ENCODE peak calls at places on chromosomes 6 and 20, in five cellular contexts. One of them, this sample, is unnamed.
A peak's percentile ranks its signal among the peaks of the same experiment; 100 is the strongest.

GRCh38 chr20:17617212-17617867 is 47.5 kb downstream of the DSTN start:
- DNase-seq in AG10803: peak; percentile 21
- DNase-seq in AG09309: no peak
- DNase-seq in cardiac muscle cell: peak; percentile 48
- DNase-seq in NB4: peak; percentile 71
- DNase-seq in this sample: peak; percentile 31

GRCh38 chr20:64109831-64110391 is 2.5 kb upstream of the NPBWR2 start:
- DNase-seq in AG09309: no peak
- DNase-seq in NB4: no peak
- DNase-seq in AG10803: no peak
- DNase-seq in cardiac muscle cell: no peak
- DNase-seq in this sample: no peak

GRCh38 chr6:140500864-140501263 is 1126.4 kb upstream of the CITED2 start:
- DNase-seq in cardiac muscle cell: no peak
- DNase-seq in AG09309: no peak
- DNase-seq in NB4: no peak
- DNase-seq in AG10803: no peak
- DNase-seq in this sample: no peak

GRCh38 chr6:166413491-166413951 is 30.8 kb upstream of the MPC1 start:
- DNase-seq in AG09309: no peak
- DNase-seq in AG10803: no peak
- DNase-seq in cardiac muscle cell: no peak
- DNase-seq in NB4: no peak
- DNase-seq in this sample: no peak

GRCh38 chr20:20214757-20215275 is 153.1 kb upstream of the INSM1 start:
- DNase-seq in cardiac muscle cell: no peak
- DNase-seq in NB4: no peak
- DNase-seq in AG09309: no peak
- DNase-seq in AG10803: no peak
- DNase-seq in this sample: no peak

GRCh38 chr6:15444081-15444731 is 198.3 kb downstream of the JARID2 start:
- DNase-seq in AG09309: no peak
- DNase-seq in cardiac muscle cell: no peak
- DNase-seq in AG10803: no peak
- DNase-seq in NB4: no peak
- DNase-seq in this sample: no peak

GRCh38 chr20:19903168-19903676 is 113.9 kb upstream of the NAA20 start:
- DNase-seq in AG10803: peak; percentile 28
- DNase-seq in cardiac muscle cell: peak; percentile 65
- DNase-seq in AG09309: no peak
- DNase-seq in NB4: peak; percentile 90
- DNase-seq in this sample: no peak

GRCh38 chr6:169337881-169338445 is 84.3 kb upstream of the THBS2 start:
- DNase-seq in cardiac muscle cell: no peak
- DNase-seq in NB4: no peak
- DNase-seq in AG09309: no peak
- DNase-seq in AG10803: peak; percentile 84
- DNase-seq in this sample: peak; percentile 63

GRCh38 chr6:48109902-48110301 is 1.1 kb downstream of the PTCHD4 start:
- DNase-seq in AG09309: no peak
- DNase-seq in cardiac muscle cell: no peak
- DNase-seq in NB4: no peak
- DNase-seq in AG10803: no peak
- DNase-seq in this sample: peak; percentile 15

GRCh38 chr6:53878808-53879207 is 84.0 kb downstream of the LRRC1 start:
- DNase-seq in AG10803: no peak
- DNase-seq in cardiac muscle cell: no peak
- DNase-seq in NB4: no peak
- DNase-seq in AG09309: no peak
- DNase-seq in this sample: no peak

GRCh38 chr6:146312606-146313005 is 231.0 kb upstream of the RAB32 start:
- DNase-seq in AG09309: no peak
- DNase-seq in cardiac muscle cell: no peak
- DNase-seq in NB4: no peak
- DNase-seq in AG10803: peak; percentile 12
- DNase-seq in this sample: no peak

GRCh38 chr6:13453771-13454251 is 33.6 kb downstream of the GFOD1 start:
- DNase-seq in NB4: no peak
- DNase-seq in cardiac muscle cell: peak; percentile 32
- DNase-seq in AG09309: no peak
- DNase-seq in AG10803: no peak
- DNase-seq in this sample: peak; percentile 16

GRCh38 chr6:47004458-47004857 is 37.7 kb downstream of the ADGRF1 start:
- DNase-seq in NB4: peak; percentile 6
- DNase-seq in cardiac muscle cell: peak; percentile 31
- DNase-seq in AG10803: no peak
- DNase-seq in AG09309: no peak
- DNase-seq in this sample: peak; percentile 21

GRCh38 chr20:41185013-41185757 is 47.8 kb downstream of the PLCG1 start:
- DNase-seq in AG10803: no peak
- DNase-seq in cardiac muscle cell: no peak
- DNase-seq in AG09309: no peak
- DNase-seq in NB4: no peak
- DNase-seq in this sample: no peak

GRCh38 chr20:16539280-16539679 is 34.0 kb downstream of the KIF16B start:
- DNase-seq in AG10803: no peak
- DNase-seq in AG09309: no peak
- DNase-seq in NB4: no peak
- DNase-seq in cardiac muscle cell: peak; percentile 30
- DNase-seq in this sample: no peak

GRCh38 chr6:50091641-50092040 is 41.9 kb upstream of the DEFB112 start:
- DNase-seq in AG10803: peak; percentile 67
- DNase-seq in AG09309: no peak
- DNase-seq in cardiac muscle cell: no peak
- DNase-seq in NB4: no peak
- DNase-seq in this sample: no peak

GRCh38 chr6:157605484-157605883 is 217.6 kb upstream of the SNX9 start:
- DNase-seq in AG09309: no peak
- DNase-seq in cardiac muscle cell: no peak
- DNase-seq in AG10803: no peak
- DNase-seq in NB4: no peak
- DNase-seq in this sample: no peak

GRCh38 chr6:52076791-52077179 is 10.6 kb downstream of the PKHD1 start:
- DNase-seq in cardiac muscle cell: no peak
- DNase-seq in NB4: no peak
- DNase-seq in AG09309: no peak
- DNase-seq in AG10803: no peak
- DNase-seq in this sample: no peak

GRCh38 chr6:33075568-33076405 is at the start of gene HLA-DPB1:
- DNase-seq in cardiac muscle cell: peak; percentile 75
- DNase-seq in AG09309: peak; percentile 4
- DNase-seq in NB4: peak; percentile 56
- DNase-seq in AG10803: peak; percentile 48
- DNase-seq in this sample: peak; percentile 54

GRCh38 chr6:74057326-74057725 is 361.3 kb downstream of the CD109 start:
- DNase-seq in cardiac muscle cell: no peak
- DNase-seq in AG10803: no peak
- DNase-seq in NB4: no peak
- DNase-seq in AG09309: no peak
- DNase-seq in this sample: peak; percentile 35

GRCh38 chr20:57928181-57928967 is 218.6 kb upstream of the PMEPA1 start:
- DNase-seq in AG09309: peak; percentile 41
- DNase-seq in NB4: no peak
- DNase-seq in AG10803: peak; percentile 80
- DNase-seq in cardiac muscle cell: peak; percentile 5
- DNase-seq in this sample: no peak

GRCh38 chr6:17066610-17067009 is 35.2 kb upstream of the STMND1 start:
- DNase-seq in AG09309: no peak
- DNase-seq in cardiac muscle cell: no peak
- DNase-seq in AG10803: no peak
- DNase-seq in NB4: no peak
- DNase-seq in this sample: no peak

GRCh38 chr20:49936153-49937022 is at the start of gene RNF114:
- DNase-seq in NB4: peak; percentile 93
- DNase-seq in AG09309: peak; percentile 52
- DNase-seq in AG10803: peak; percentile 85
- DNase-seq in cardiac muscle cell: peak; percentile 94
- DNase-seq in this sample: peak; percentile 93

GRCh38 chr6:45710304-45710821 is 305.3 kb downstream of the CLIC5 start:
- DNase-seq in cardiac muscle cell: peak; percentile 39
- DNase-seq in NB4: peak; percentile 83
- DNase-seq in AG09309: no peak
- DNase-seq in AG10803: peak; percentile 16
- DNase-seq in this sample: peak; percentile 51

GRCh38 chr6:144190593-144190992 is 40.3 kb downstream of the STX11 start:
- DNase-seq in AG10803: peak; percentile 59
- DNase-seq in NB4: no peak
- DNase-seq in AG09309: no peak
- DNase-seq in cardiac muscle cell: peak; percentile 74
- DNase-seq in this sample: peak; percentile 87

GRCh38 chr6:1131285-1132079 is 180.4 kb upstream of the FOXQ1 start:
- DNase-seq in NB4: no peak
- DNase-seq in AG09309: peak; percentile 88
- DNase-seq in AG10803: peak; percentile 92
- DNase-seq in cardiac muscle cell: peak; percentile 2
- DNase-seq in this sample: peak; percentile 70

GRCh38 chr6:44304282-44305199 is 8.6 kb downstream of the AARS2 start:
- DNase-seq in AG10803: peak; percentile 45
- DNase-seq in cardiac muscle cell: peak; percentile 49
- DNase-seq in AG09309: no peak
- DNase-seq in NB4: peak; percentile 71
- DNase-seq in this sample: peak; percentile 28

GRCh38 chr6:4259391-4259790 is 124.0 kb upstream of the ECI2 start:
- DNase-seq in AG10803: no peak
- DNase-seq in AG09309: no peak
- DNase-seq in NB4: no peak
- DNase-seq in cardiac muscle cell: no peak
- DNase-seq in this sample: no peak

GRCh38 chr20:23909390-23909789 is 29.8 kb upstream of the CST5 start:
- DNase-seq in AG10803: no peak
- DNase-seq in cardiac muscle cell: no peak
- DNase-seq in NB4: no peak
- DNase-seq in AG09309: no peak
- DNase-seq in this sample: no peak

GRCh38 chr6:140441256-140441655 is 1066.8 kb upstream of the CITED2 start:
- DNase-seq in AG09309: no peak
- DNase-seq in NB4: peak; percentile 55
- DNase-seq in AG10803: peak; percentile 94
- DNase-seq in cardiac muscle cell: peak; percentile 71
- DNase-seq in this sample: peak; percentile 41

GRCh38 chr20:1827974-1828785 is 67.0 kb upstream of the SIRPA start:
- DNase-seq in AG09309: no peak
- DNase-seq in cardiac muscle cell: peak; percentile 61
- DNase-seq in AG10803: no peak
- DNase-seq in NB4: no peak
- DNase-seq in this sample: peak; percentile 32

GRCh38 chr6:104625536-104625935 is 234.2 kb downstream of the HACE1 start:
- DNase-seq in AG09309: peak; percentile 49
- DNase-seq in AG10803: peak; percentile 78
- DNase-seq in NB4: no peak
- DNase-seq in cardiac muscle cell: peak; percentile 67
- DNase-seq in this sample: peak; percentile 37

GRCh38 chr6:136989591-136990578 is 54.9 kb downstream of the IL20RA start:
- DNase-seq in AG09309: no peak
- DNase-seq in AG10803: no peak
- DNase-seq in NB4: no peak
- DNase-seq in cardiac muscle cell: no peak
- DNase-seq in this sample: no peak

GRCh38 chr6:7085911-7086310 is 21.9 kb upstream of the RREB1 start:
- DNase-seq in NB4: peak; percentile 36
- DNase-seq in cardiac muscle cell: peak; percentile 8
- DNase-seq in AG09309: no peak
- DNase-seq in AG10803: peak; percentile 21
- DNase-seq in this sample: no peak
- TF ChIP-seq CTCF in NB4: no peak
- TF ChIP-seq CTCF in cardiac muscle cell: no peak
- TF ChIP-seq CTCF in AG09309: no peak
- TF ChIP-seq CTCF in AG10803: no peak
- TF ChIP-seq CTCF in this sample: no peak

GRCh38 chr6:18386302-18386976 is 711 bp upstream of the RNF144B start:
- DNase-seq in AG09309: no peak
- DNase-seq in AG10803: peak; percentile 80
- DNase-seq in cardiac muscle cell: peak; percentile 42
- DNase-seq in NB4: no peak
- DNase-seq in this sample: peak; percentile 60
- H3K4me3 ChIP-seq in AG09309: no peak overlapping the region
- H3K4me3 ChIP-seq in AG10803: no peak overlapping the region
- H3K4me3 ChIP-seq in cardiac muscle cell: peak overlapping the region; percentile 31
- H3K4me3 ChIP-seq in NB4: peak overlapping the region; percentile 52
- H3K4me3 ChIP-seq in this sample: no peak overlapping the region

DNA sequence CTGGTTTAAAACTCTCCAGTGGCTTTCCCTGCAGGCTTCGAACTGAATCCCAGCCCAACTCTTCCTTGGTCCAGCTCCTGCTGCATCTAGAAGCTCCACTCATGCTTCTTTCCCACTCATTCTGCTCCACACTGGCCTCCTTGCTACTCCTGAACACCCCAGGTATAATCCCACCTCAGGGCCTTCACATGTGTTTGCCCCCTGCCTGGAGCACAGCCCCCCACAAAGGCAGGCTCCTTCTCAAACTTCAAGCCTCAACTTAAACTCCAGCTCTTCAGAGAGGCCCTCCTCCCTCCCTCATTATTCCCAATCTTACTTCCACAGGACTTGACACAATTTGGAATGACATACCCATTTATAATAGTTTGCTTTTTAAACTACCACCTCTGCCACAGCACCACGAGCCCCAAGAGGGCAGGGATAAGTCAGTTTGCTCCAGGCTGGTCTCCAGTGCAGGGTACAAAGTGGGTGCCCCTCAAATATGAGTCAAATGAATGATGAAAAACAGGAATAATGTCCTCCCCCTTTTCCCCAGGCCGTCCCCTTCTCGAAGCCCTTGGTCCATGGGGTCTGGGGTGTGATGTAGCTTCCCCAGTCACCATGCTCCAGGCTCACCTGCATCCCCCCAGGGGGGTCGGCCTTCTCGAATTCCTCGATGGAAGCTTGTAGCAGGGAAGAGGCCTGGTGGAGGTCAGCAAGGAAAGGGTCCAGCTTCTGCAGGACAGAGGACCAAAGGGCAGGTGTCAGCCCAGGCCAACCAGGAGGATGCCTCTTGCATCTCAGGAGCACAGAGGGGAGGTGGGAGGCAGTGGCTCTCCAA is 37.4 kb downstream of the KIAA1755 start:
- DNase-seq in NB4: no peak
- DNase-seq in cardiac muscle cell: no peak
- DNase-seq in AG09309: no peak
- DNase-seq in AG10803: no peak
- DNase-seq in this sample: no peak
- TF ChIP-seq CTCF in NB4: no peak
- TF ChIP-seq CTCF in cardiac muscle cell: no peak
- TF ChIP-seq CTCF in AG09309: no peak
- TF ChIP-seq CTCF in AG10803: no peak
- TF ChIP-seq CTCF in this sample: no peak

GRCh38 chr6:87054143-87054833 is 40.6 kb downstream of the CGA start:
- DNase-seq in AG09309: no peak
- DNase-seq in NB4: no peak
- DNase-seq in cardiac muscle cell: no peak
- DNase-seq in AG10803: no peak
- DNase-seq in this sample: no peak
- H3K4me3 ChIP-seq in AG09309: no peak overlapping the region
- H3K4me3 ChIP-seq in NB4: no peak overlapping the region
- H3K4me3 ChIP-seq in cardiac muscle cell: no peak overlapping the region
- H3K4me3 ChIP-seq in AG10803: no peak overlapping the region
- H3K4me3 ChIP-seq in this sample: no peak overlapping the region

This sample was measured in fibroblast of the aortic adventitia.